ENCODE peak calls at places on chromosomes 5 and 9, in ten cellular contexts. Q, X, S, G, V, D, N, C, A and F are unnamed samples.

GRCh38 chr5:100517301-100517974 is 17.7 kb upstream of the FAM174A start:
- DNase-seq in Q (no peak), X (no peak), S (no peak), G (no peak), V (no peak), D (no peak), N (no peak), C (no peak), A (peak), F (peak)

GRCh38 chr9:37034320-37034937 is 361 bp upstream of the PAX5 start:
- DNase-seq in Q (no peak), X (no peak), S (peak), G (peak), V (no peak), D (peak), N (peak), C (no peak), A (peak), F (no peak)

GRCh38 chr5:6218517-6218916 is 159.8 kb downstream of the MED10 start:
- DNase-seq in Q (no peak), X (no peak), S (no peak), G (no peak), V (no peak), D (no peak), N (no peak), C (no peak), A (no peak), F (no peak)

GRCh38 chr9:95007470-95007869 is 281.0 kb downstream of the AOPEP start:
- DNase-seq in Q (no peak), X (no peak), S (no peak), G (no peak), V (no peak), D (no peak), N (no peak), C (no peak), A (no peak), F (no peak)

GRCh38 chr9:122835313-122835731 is 6.9 kb upstream of the PDCL start:
- DNase-seq in Q (no peak), X (no peak), S (no peak), G (peak), V (no peak), D (no peak), N (no peak), C (no peak), A (no peak), F (no peak)

GRCh38 chr9:101705135-101705661 is 33.2 kb downstream of the GRIN3A start:
- DNase-seq in Q (peak), X (no peak), S (peak), G (no peak), V (peak), D (no peak), N (peak), C (no peak), A (peak), F (no peak)

GRCh38 chr5:96993760-96994159 is 57.9 kb downstream of the LNPEP start:
- DNase-seq in Q (no peak), X (no peak), S (no peak), G (no peak), V (no peak), D (no peak), N (no peak), C (no peak), A (no peak), F (no peak)

GRCh38 chr5:178318382-178318781 is 85.8 kb upstream of the PHYKPL start:
- DNase-seq in Q (no peak), X (no peak), S (no peak), G (peak), V (no peak), D (no peak), N (peak), C (no peak), A (no peak), F (no peak)

GRCh38 chr9:136050266-136050705 is 44.8 kb downstream of the NACC2 start:
- DNase-seq in Q (peak), X (no peak), S (no peak), G (no peak), V (peak), D (no peak), N (no peak), C (no peak), A (no peak), F (no peak)

GRCh38 chr5:149935431-149935901 is 9.1 kb downstream of the PDE6A start:
- DNase-seq in Q (no peak), X (no peak), S (no peak), G (peak), V (peak), D (no peak), N (peak), C (no peak), A (no peak), F (no peak)

GRCh38 chr9:68780377-68780707 is 75.3 kb downstream of the PIP5K1B start:
- DNase-seq in Q (no peak), X (no peak), S (no peak), G (no peak), V (no peak), D (no peak), N (no peak), C (no peak), A (no peak), F (no peak)

GRCh38 chr9:69173891-69174644 is at the start of gene TJP2:
- DNase-seq in Q (peak), X (peak), S (peak), G (peak), V (peak), D (peak), N (peak), C (peak), A (no peak), F (no peak)

GRCh38 chr5:121019112-121019511 is 555.0 kb downstream of the PRR16 start:
- DNase-seq in Q (no peak), X (no peak), S (no peak), G (no peak), V (no peak), D (no peak), N (no peak), C (no peak), A (no peak), F (no peak)

GRCh38 chr5:168747987-168748777 is 169.0 kb upstream of the PANK3 start:
- DNase-seq in Q (peak), X (no peak), S (peak), G (no peak), V (no peak), D (no peak), N (no peak), C (no peak), A (peak), F (no peak)

GRCh38 chr9:125586173-125586512 is 120.9 kb downstream of the MAPKAP1 start:
- DNase-seq in Q (no peak), X (no peak), S (no peak), G (no peak), V (no peak), D (no peak), N (no peak), C (no peak), A (peak), F (peak)

GRCh38 chr5:180628827-180629702 is 20.3 kb downstream of the FLT4 start:
- DNase-seq in Q (no peak), X (no peak), S (no peak), G (no peak), V (no peak), D (no peak), N (no peak), C (no peak), A (no peak), F (no peak)

GRCh38 chr5:36156124-36156601 is 4.3 kb downstream of the SKP2 start:
- DNase-seq in Q (no peak), X (no peak), S (no peak), G (no peak), V (no peak), D (no peak), N (no peak), C (no peak), A (no peak), F (no peak)

GRCh38 chr5:149421834-149422233 is 42.7 kb upstream of the IL17B start:
- DNase-seq in Q (no peak), X (no peak), S (no peak), G (no peak), V (no peak), D (no peak), N (no peak), C (no peak), A (no peak), F (no peak)

GRCh38 chr5:136028782-136029742 is at the start of gene TGFBI:
- DNase-seq in Q (peak), X (no peak), S (peak), G (peak), V (peak), D (peak), N (peak), C (no peak), A (no peak), F (no peak)

GRCh38 chr9:11792870-11793269 is 900.3 kb upstream of the TYRP1 start:
- DNase-seq in Q (no peak), X (no peak), S (no peak), G (no peak), V (no peak), D (no peak), N (no peak), C (no peak), A (no peak), F (no peak)

GRCh38 chr5:76836181-76836580 is 13.6 kb upstream of the S100Z start:
- DNase-seq in Q (no peak), X (no peak), S (no peak), G (no peak), V (no peak), D (no peak), N (no peak), C (no peak), A (no peak), F (no peak)

GRCh38 chr5:3261081-3261480 is 334.6 kb upstream of the IRX1 start:
- DNase-seq in Q (no peak), X (no peak), S (no peak), G (no peak), V (no peak), D (no peak), N (no peak), C (no peak), A (no peak), F (no peak)

GRCh38 chr9:136545065-136545965 is 533 bp downstream of the NOTCH1 start:
- DNase-seq in Q (peak), X (peak), S (peak), G (peak), V (no peak), D (peak), N (no peak), C (no peak), A (no peak), F (no peak)

GRCh38 chr9:76216161-76216649 is 178.0 kb downstream of the RFK start:
- DNase-seq in Q (no peak), X (no peak), S (peak), G (no peak), V (no peak), D (no peak), N (no peak), C (no peak), A (no peak), F (no peak)

GRCh38 chr9:133880851-133881634 is 111.1 kb downstream of the VAV2 start:
- DNase-seq in Q (no peak), X (no peak), S (no peak), G (no peak), V (no peak), D (no peak), N (no peak), C (no peak), A (no peak), F (no peak)

GRCh38 chr5:54115768-54116403 is 194.5 kb downstream of the ARL15 start:
- DNase-seq in Q (no peak), X (no peak), S (peak), G (no peak), V (no peak), D (no peak), N (no peak), C (no peak), A (no peak), F (peak)